ENCODE peak calls at places on chromosomes 11 and 22, in six cellular contexts. One of them, this sample, is unnamed.

GRCh38 chr11:33633251-33634003 is 67.2 kb downstream of the C11orf91 start:
- DNase-seq in activated CD8-positive, alpha-beta memory T cell treated with anti-CD3 and anti-CD28 coated beads, Interleukin-2, amount 50 U/mL, for 48 hours: no peak
- DNase-seq in caudate nucleus: peak
- DNase-seq in HTR-8/SVneo: peak
- DNase-seq in RPMI7951: peak
- DNase-seq in lung microvascular endothelial cell: peak
- DNase-seq in this sample: no peak

GRCh38 chr11:20754957-20755356 is 85.6 kb downstream of the NELL1 start:
- DNase-seq in HTR-8/SVneo: no peak
- DNase-seq in RPMI7951: no peak
- DNase-seq in caudate nucleus: no peak
- DNase-seq in lung microvascular endothelial cell: no peak
- DNase-seq in activated CD8-positive, alpha-beta memory T cell treated with anti-CD3 and anti-CD28 coated beads, Interleukin-2, amount 50 U/mL, for 48 hours: no peak
- DNase-seq in this sample: peak

GRCh38 chr11:1041936-1042608 is 5.6 kb upstream of the MUC6 start:
- DNase-seq in RPMI7951: peak
- DNase-seq in HTR-8/SVneo: no peak
- DNase-seq in lung microvascular endothelial cell: no peak
- DNase-seq in caudate nucleus: no peak
- DNase-seq in activated CD8-positive, alpha-beta memory T cell treated with anti-CD3 and anti-CD28 coated beads, Interleukin-2, amount 50 U/mL, for 48 hours: no peak
- DNase-seq in this sample: peak

GRCh38 chr22:50111056-50111455 is 21.2 kb downstream of the MOV10L1 start:
- DNase-seq in activated CD8-positive, alpha-beta memory T cell treated with anti-CD3 and anti-CD28 coated beads, Interleukin-2, amount 50 U/mL, for 48 hours: no peak
- DNase-seq in caudate nucleus: no peak
- DNase-seq in lung microvascular endothelial cell: no peak
- DNase-seq in HTR-8/SVneo: no peak
- DNase-seq in RPMI7951: no peak
- DNase-seq in this sample: no peak

GRCh38 chr22:50089231-50090140 is at the start of gene MOV10L1:
- DNase-seq in activated CD8-positive, alpha-beta memory T cell treated with anti-CD3 and anti-CD28 coated beads, Interleukin-2, amount 50 U/mL, for 48 hours: peak
- DNase-seq in HTR-8/SVneo: no peak
- DNase-seq in lung microvascular endothelial cell: peak
- DNase-seq in RPMI7951: no peak
- DNase-seq in caudate nucleus: peak
- DNase-seq in this sample: peak

GRCh38 chr11:22337571-22338464 is at the start of gene SLC17A6:
- DNase-seq in HTR-8/SVneo: no peak
- DNase-seq in RPMI7951: peak
- DNase-seq in activated CD8-positive, alpha-beta memory T cell treated with anti-CD3 and anti-CD28 coated beads, Interleukin-2, amount 50 U/mL, for 48 hours: no peak
- DNase-seq in caudate nucleus: no peak
- DNase-seq in lung microvascular endothelial cell: peak
- DNase-seq in this sample: no peak

GRCh38 chr11:199782-200181 is 6.9 kb downstream of the SCGB1C1 start:
- DNase-seq in RPMI7951: no peak
- DNase-seq in caudate nucleus: no peak
- DNase-seq in lung microvascular endothelial cell: no peak
- DNase-seq in activated CD8-positive, alpha-beta memory T cell treated with anti-CD3 and anti-CD28 coated beads, Interleukin-2, amount 50 U/mL, for 48 hours: no peak
- DNase-seq in HTR-8/SVneo: no peak
- DNase-seq in this sample: no peak

GRCh38 chr11:17386331-17387084 is 2.0 kb downstream of the KCNJ11 start:
- DNase-seq in activated CD8-positive, alpha-beta memory T cell treated with anti-CD3 and anti-CD28 coated beads, Interleukin-2, amount 50 U/mL, for 48 hours: peak
- DNase-seq in HTR-8/SVneo: peak
- DNase-seq in caudate nucleus: peak
- DNase-seq in RPMI7951: peak
- DNase-seq in lung microvascular endothelial cell: peak
- DNase-seq in this sample: peak

This sample was measured in K562.